ENCODE peak calls at places on chromosomes 12 and 14, in six cellular contexts. S, I, D, N, B and K are unnamed samples.

GRCh38 chr12:38736821-38737220 is 168.6 kb downstream of the CPNE8 start:
- DNase-seq in S (no peak), D (no peak), B (no peak), I (no peak), N (peak), K (no peak)

GRCh38 chr14:74612346-74613021 is 447 bp upstream of the LTBP2 start:
- DNase-seq in B (peak), D (peak), N (peak), S (no peak), I (peak), K (peak)

GRCh38 chr12:46208370-46208769 is 60.5 kb downstream of the SLC38A1 start:
- DNase-seq in I (no peak), N (no peak), D (no peak), B (no peak), S (no peak), K (no peak)

GRCh38 chr12:132544173-132544468 is 54.2 kb downstream of the FBRSL1 start:
- DNase-seq in N (no peak), S (no peak), I (no peak), D (no peak), B (no peak), K (peak)

GRCh38 chr14:30553311-30553989 is 5.5 kb upstream of the G2E3 start:
- DNase-seq in D (peak), I (no peak), S (no peak), B (no peak), N (no peak), K (no peak)

GRCh38 chr14:79090781-79091180 is 920.6 kb downstream of the NRXN3 start:
- DNase-seq in D (no peak), S (no peak), N (no peak), I (no peak), B (no peak), K (no peak)

GRCh38 chr12:4244868-4245267 is 28.7 kb upstream of the CCND2 start:
- DNase-seq in I (no peak), S (no peak), B (no peak), N (no peak), D (no peak), K (no peak)

GRCh38 chr14:95408731-95409471 is 89.2 kb upstream of the CLMN start:
- DNase-seq in N (no peak), I (no peak), B (no peak), S (no peak), D (no peak), K (no peak)

GRCh38 chr12:116171549-116171948 is 105.9 kb downstream of the MED13L start:
- DNase-seq in N (peak), B (no peak), I (no peak), S (no peak), D (no peak), K (no peak)

GRCh38 chr14:29584992-29585391 is 342.7 kb downstream of the PRKD1 start:
- DNase-seq in N (peak), B (peak), D (peak), I (no peak), S (no peak), K (no peak)

GRCh38 chr12:110798461-110798860 is 48.3 kb upstream of the CCDC63 start:
- DNase-seq in N (no peak), I (no peak), B (no peak), S (no peak), D (no peak), K (no peak)

GRCh38 chr12:124767075-124767821 is 96.4 kb downstream of the SCARB1 start:
- DNase-seq in I (peak), S (peak), D (peak), B (peak), N (peak), K (peak)

GRCh38 chr14:58098507-58098906 is 53.5 kb downstream of the ARMH4 start:
- DNase-seq in I (no peak), D (no peak), N (peak), B (no peak), S (no peak), K (no peak)

GRCh38 chr12:68236421-68237059 is 10.9 kb upstream of the IL26 start:
- DNase-seq in N (peak), B (peak), S (peak), D (no peak), I (peak), K (peak)

GRCh38 chr12:124565071-124565491 is 2.3 kb downstream of the NCOR2 start:
- DNase-seq in B (no peak), N (no peak), D (no peak), I (no peak), S (no peak), K (no peak)

GRCh38 chr12:120759591-120760348 is 34.1 kb downstream of the ACADS start:
- DNase-seq in N (no peak), I (no peak), B (no peak), D (no peak), S (no peak), K (peak)

GRCh38 chr12:44626883-44627282 is 249.2 kb downstream of the NELL2 start:
- DNase-seq in D (no peak), S (no peak), B (no peak), N (no peak), I (no peak), K (no peak)

GRCh38 chr12:62466018-62466595 is 519 bp upstream of the MON2 start:
- DNase-seq in D (peak), I (peak), B (peak), S (no peak), N (no peak), K (peak)

GRCh38 chr12:82833461-82833860 is 146.8 kb downstream of the TMTC2 start:
- DNase-seq in N (no peak), B (no peak), I (no peak), S (no peak), D (no peak), K (no peak)

GRCh38 chr12:116882742-116883141 is 1.5 kb upstream of the HRK start:
- DNase-seq in B (no peak), D (peak), N (peak), S (no peak), I (no peak), K (peak)

GRCh38 chr14:68504861-68505260 is 288.0 kb downstream of the ZFP36L1 start:
- DNase-seq in N (no peak), B (no peak), I (no peak), S (no peak), D (no peak), K (no peak)

GRCh38 chr14:46074061-46074460 is 577.5 kb downstream of the RPL10L start:
- DNase-seq in I (no peak), D (no peak), B (no peak), S (no peak), N (no peak), K (no peak)

GRCh38 chr14:24605435-24606190 is 3.9 kb downstream of the GZMH start:
- DNase-seq in S (no peak), N (peak), B (peak), D (peak), I (peak), K (peak)

GRCh38 chr12:65756956-65757511 is 67.2 kb upstream of the HMGA2 start:
- DNase-seq in S (peak), B (no peak), D (no peak), N (no peak), I (no peak), K (no peak)

GRCh38 chr12:93653079-93653478 is 24.1 kb upstream of the CRADD start:
- DNase-seq in B (no peak), D (no peak), S (no peak), I (no peak), N (no peak), K (no peak)

GRCh38 chr12:95970905-95971304 is 25.2 kb downstream of the HAL start:
- DNase-seq in S (no peak), B (no peak), D (no peak), N (no peak), I (no peak), K (no peak)

GRCh38 chr12:47725893-47726292 is 603 bp upstream of the ENDOU start:
- DNase-seq in B (no peak), N (no peak), I (no peak), D (no peak), S (no peak), K (peak)

GRCh38 chr14:79056879-79057278 is 886.7 kb downstream of the NRXN3 start:
- DNase-seq in I (no peak), N (no peak), B (no peak), S (no peak), D (no peak), K (no peak)

GRCh38 chr12:89709994-89710872 is 1.6 kb upstream of the ATP2B1 start:
- DNase-seq in D (no peak), N (no peak), S (no peak), I (no peak), B (no peak), K (no peak)

GRCh38 chr12:96228566-96229248 is 34.5 kb downstream of the ELK3 start:
- DNase-seq in S (no peak), N (no peak), D (no peak), I (no peak), B (no peak), K (no peak)

GRCh38 chr14:29016050-29016900 is 249.7 kb downstream of the FOXG1 start:
- DNase-seq in D (peak), N (peak), I (peak), S (no peak), B (peak), K (peak)

GRCh38 chr14:31887929-31888580 is 189.0 kb upstream of the ARHGAP5 start:
- DNase-seq in N (no peak), S (no peak), B (no peak), D (no peak), I (no peak), K (no peak)

GRCh38 chr12:54003625-54004024 is 3.7 kb downstream of the HOXC9 start:
- DNase-seq in S (no peak), D (no peak), I (no peak), N (no peak), B (no peak), K (no peak)

GRCh38 chr12:14403293-14403692 is 37.8 kb downstream of the ATF7IP start:
- DNase-seq in B (no peak), S (no peak), I (no peak), D (no peak), N (no peak), K (no peak)

GRCh38 chr12:44286336-44286735 is 450.5 kb downstream of the TMEM117 start:
- DNase-seq in N (peak), I (no peak), D (no peak), S (no peak), B (no peak), K (peak)

GRCh38 chr12:123288751-123289346 is 17.2 kb upstream of the CDK2AP1 start:
- DNase-seq in D (no peak), N (no peak), I (no peak), S (no peak), B (no peak), K (no peak)

GRCh38 chr14:102297436-102298170 is 7.4 kb downstream of the MOK start:
- DNase-seq in N (no peak), I (no peak), D (no peak), B (no peak), S (no peak), K (no peak)

GRCh38 chr14:92513204-92513965 is at the start of gene RIN3:
- DNase-seq in S (no peak), N (peak), B (peak), D (peak), I (no peak), K (peak)
- TF ChIP-seq POLR2A in S (peak), N (peak), B (peak), D (peak), I (no peak), K (peak)

GRCh38 chr14:97380539-97380941 is 583.4 kb downstream of the VRK1 start:
- DNase-seq in S (no peak), D (peak), B (no peak), I (no peak), N (no peak), K (no peak)
- TF ChIP-seq MYC in S (no peak), D (no peak), B (no peak), I (no peak), N (no peak), K (no peak)

GRCh38 chr14:100902295-100902694 is 1.2 kb downstream of the RTL1 start:
- DNase-seq in B (peak), D (peak), I (peak), N (no peak), S (no peak), K (peak)
- TF ChIP-seq POLR2A in B (no peak), D (no peak), I (no peak), N (no peak), S (no peak), K (no peak)

GRCh38 chr12:71060426-71060825 is 97.4 kb downstream of the TSPAN8 start:
- DNase-seq in S (no peak), D (no peak), B (no peak), N (no peak), I (no peak), K (no peak)

GRCh38 chr12:71057330-71057729 is 100.5 kb downstream of the TSPAN8 start:
- DNase-seq in D (no peak), N (no peak), S (no peak), B (no peak), I (no peak), K (no peak)

GRCh38 chr12:71063087-71063486 is 94.7 kb downstream of the TSPAN8 start:
- DNase-seq in D (no peak), N (no peak), I (no peak), S (no peak), B (no peak), K (no peak)

GRCh38 chr12:71061451-71061850 is 96.3 kb downstream of the TSPAN8 start:
- DNase-seq in I (no peak), D (no peak), S (no peak), N (no peak), B (no peak), K (no peak)
- TF ChIP-seq MYC in I (no peak), D (no peak), S (no peak), N (no peak), B (no peak), K (no peak)